ENCODE peak calls at places on chromosomes 3 and 15, in ten cellular contexts. L, U, O, M, X, W, Q, I, K and A are unnamed samples.

GRCh38 chr15:92384391-92384790 is 9.3 kb upstream of the ST8SIA2 start:
- DNase-seq in L (no peak), U (no peak), O (no peak), M (no peak), X (no peak), W (no peak), Q (peak; percentile 45), I (no peak), K (no peak), A (no peak)

GRCh38 chr3:194573680-194574437 is 59.4 kb downstream of the TMEM44 start:
- DNase-seq in L (peak; percentile 29), U (peak; percentile 49), O (no peak), M (peak; percentile 40), X (peak; percentile 5), W (no peak), Q (peak; percentile 76), I (no peak), K (no peak), A (peak; percentile 68)

GRCh38 chr15:78811825-78812183 is 540 bp upstream of the ADAMTS7 start:
- DNase-seq in L (no peak), U (no peak), O (no peak), M (no peak), X (no peak), W (no peak), Q (no peak), I (no peak), K (no peak), A (no peak)

GRCh38 chr3:107001635-107002034 is 375.6 kb upstream of the CCDC54 start:
- DNase-seq in L (no peak), U (peak; percentile 20), O (no peak), M (no peak), X (no peak), W (no peak), Q (no peak), I (no peak), K (no peak), A (no peak)

GRCh38 chr15:29765898-29766537 is 56.2 kb downstream of the TJP1 start:
- DNase-seq in L (no peak), U (no peak), O (no peak), M (no peak), X (no peak), W (no peak), Q (no peak), I (no peak), K (no peak), A (no peak)

GRCh38 chr15:95910643-95911212 is 419.8 kb upstream of the NR2F2 start:
- DNase-seq in L (no peak), U (no peak), O (no peak), M (no peak), X (no peak), W (no peak), Q (peak; percentile 53), I (no peak), K (no peak), A (peak; percentile 81)

GRCh38 chr15:78368671-78369070 is 28.5 kb downstream of the CRABP1 start:
- DNase-seq in L (peak; percentile 91), U (no peak), O (no peak), M (no peak), X (no peak), W (no peak), Q (peak; percentile 87), I (no peak), K (no peak), A (no peak)

GRCh38 chr15:101489236-101489632 is 273 bp downstream of the PCSK6 start:
- DNase-seq in L (peak; percentile 58), U (peak; percentile 16), O (peak; percentile 75), M (peak; percentile 74), X (no peak), W (no peak), Q (peak; percentile 68), I (peak; percentile 18), K (no peak), A (no peak)

GRCh38 chr15:92596623-92597022 is 59.0 kb downstream of the FAM174B start:
- DNase-seq in L (no peak), U (no peak), O (no peak), M (no peak), X (no peak), W (no peak), Q (no peak), I (no peak), K (no peak), A (no peak)

GRCh38 chr3:59517448-59517847 is 467.6 kb upstream of the CFAP20DC start:
- DNase-seq in L (no peak), U (no peak), O (no peak), M (no peak), X (no peak), W (no peak), Q (no peak), I (no peak), K (no peak), A (no peak)

GRCh38 chr15:59828871-59829270 is 139.8 kb upstream of the BNIP2 start:
- DNase-seq in L (no peak), U (no peak), O (no peak), M (no peak), X (no peak), W (no peak), Q (no peak), I (no peak), K (no peak), A (no peak)

GRCh38 chr3:35782355-35782754 is 143.0 kb downstream of the ARPP21 start:
- DNase-seq in L (no peak), U (no peak), O (no peak), M (no peak), X (no peak), W (no peak), Q (no peak), I (no peak), K (no peak), A (no peak)

GRCh38 chr3:110743202-110743601 is 328.4 kb upstream of the NECTIN3 start:
- DNase-seq in L (no peak), U (no peak), O (no peak), M (no peak), X (no peak), W (no peak), Q (peak; percentile 5), I (no peak), K (no peak), A (no peak)

GRCh38 chr3:100209948-100210776 is 50.6 kb upstream of the TBC1D23 start:
- DNase-seq in L (no peak), U (no peak), O (no peak), M (no peak), X (no peak), W (no peak), Q (no peak), I (no peak), K (no peak), A (no peak)

GRCh38 chr3:98788651-98789050 is 25.5 kb downstream of the ST3GAL6 start:
- DNase-seq in L (no peak), U (no peak), O (no peak), M (peak; percentile 78), X (no peak), W (no peak), Q (no peak), I (no peak), K (no peak), A (no peak)

GRCh38 chr3:65342084-65342683 is 654.4 kb upstream of the ADAMTS9 start:
- DNase-seq in L (peak; percentile 61), U (peak; percentile 61), O (peak; percentile 61), M (peak; percentile 70), X (no peak), W (peak; percentile 34), Q (peak; percentile 81), I (peak; percentile 42), K (no peak), A (peak; percentile 81)

GRCh38 chr3:126932188-126932931 is 50.6 kb upstream of the PLXNA1 start:
- DNase-seq in L (no peak), U (peak; percentile 60), O (no peak), M (no peak), X (no peak), W (no peak), Q (no peak), I (no peak), K (no peak), A (no peak)

GRCh38 chr15:68594533-68595259 is 15.9 kb downstream of the CORO2B start:
- DNase-seq in L (no peak), U (no peak), O (no peak), M (no peak), X (no peak), W (no peak), Q (no peak), I (no peak), K (no peak), A (no peak)

GRCh38 chr3:46890132-46890531 is 12.6 kb downstream of the PTH1R start:
- DNase-seq in L (peak; percentile 55), U (no peak), O (peak; percentile 24), M (no peak), X (no peak), W (no peak), Q (no peak), I (no peak), K (no peak), A (no peak)
- H3K27me3 ChIP-seq in L (no peaks in the 10 kb centered on the region), U (no peaks in the 10 kb centered on the region), O (no peaks in the 10 kb centered on the region), M (no peaks in the 10 kb centered on the region), X (peaks cover 19% of the 10 kb centered on the region), W (no peaks in the 10 kb centered on the region), Q (peaks cover 91% of the 10 kb centered on the region), I (no peaks in the 10 kb centered on the region), K (no peaks in the 10 kb centered on the region), A (peaks cover 35% of the 10 kb centered on the region)

DNA sequence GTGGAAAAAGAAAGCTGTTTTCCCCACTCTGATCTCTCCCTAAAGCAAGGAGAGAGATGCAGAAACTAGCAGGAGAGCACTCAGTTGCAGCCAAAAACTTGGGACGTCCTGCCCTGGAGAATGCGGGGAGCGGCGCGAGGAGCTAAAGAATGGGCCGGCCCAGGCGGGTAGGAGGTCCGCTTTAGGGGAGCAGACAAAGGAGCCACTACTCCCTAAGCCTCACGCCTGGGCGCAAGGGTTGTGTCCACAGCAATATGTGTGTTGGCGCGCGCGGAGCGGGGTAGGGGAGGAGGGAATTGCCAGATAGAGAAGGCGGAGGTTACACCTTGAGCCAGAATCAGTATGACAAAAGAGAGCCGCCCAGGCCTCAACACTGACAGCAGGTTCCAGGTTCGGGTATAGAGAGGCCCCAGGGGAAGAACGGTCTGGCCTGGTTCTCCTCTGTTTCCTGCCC is 2.9 kb downstream of the WNT5A start:
- DNase-seq in L (no peak), U (no peak), O (no peak), M (no peak), X (no peak), W (no peak), Q (peak; percentile 56), I (no peak), K (no peak), A (peak; percentile 62)
- H3K27me3 ChIP-seq in L (peaks cover 60% of the 10 kb centered on the region), U (no peaks in the 10 kb centered on the region), O (peaks cover 23% of the 10 kb centered on the region), M (peaks cover 74% of the 10 kb centered on the region), X (peaks cover 4% of the 10 kb centered on the region), W (no peaks in the 10 kb centered on the region), Q (peaks cover 97% of the 10 kb centered on the region), I (no peaks in the 10 kb centered on the region), K (no peaks in the 10 kb centered on the region), A (peaks cover 55% of the 10 kb centered on the region)

DNA sequence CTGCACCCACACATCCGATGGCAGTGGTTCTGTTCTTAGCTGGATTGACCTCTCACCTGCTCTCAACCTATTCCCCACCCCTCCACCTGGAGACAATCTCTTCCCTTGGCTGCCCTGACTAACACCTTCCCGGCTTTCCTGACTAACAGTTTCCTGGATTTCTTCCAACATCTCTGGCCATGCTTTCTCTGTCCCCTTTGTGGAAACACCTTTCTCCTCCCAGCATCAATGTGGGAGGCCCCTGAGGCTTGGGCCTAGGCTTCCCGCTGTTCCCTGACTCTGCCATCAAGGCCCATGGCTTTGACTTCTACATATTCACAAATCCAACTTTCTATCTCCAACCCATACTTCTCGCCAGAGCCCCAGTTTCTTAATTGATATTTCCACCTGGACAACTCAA is 142.8 kb upstream of the ATP2B2 start:
- DNase-seq in L (no peak), U (peak; percentile 41), O (no peak), M (no peak), X (no peak), W (no peak), Q (no peak), I (peak; percentile 37), K (no peak), A (no peak)
- H3K27me3 ChIP-seq in L (peaks cover 4% of the 10 kb centered on the region), U (peaks cover 59% of the 10 kb centered on the region), O (peaks cover 3% of the 10 kb centered on the region), M (no peaks in the 10 kb centered on the region), X (no peaks in the 10 kb centered on the region), W (no peaks in the 10 kb centered on the region), Q (no peaks in the 10 kb centered on the region), I (peaks cover 16% of the 10 kb centered on the region), K (no peaks in the 10 kb centered on the region), A (no peaks in the 10 kb centered on the region)

GRCh38 chr3:44206862-44207652 is 34.6 kb upstream of the TOPAZ1 start:
- DNase-seq in L (no peak), U (no peak), O (no peak), M (no peak), X (no peak), W (no peak), Q (no peak), I (no peak), K (no peak), A (no peak)
- H3K27me3 ChIP-seq in L (no peaks in the 10 kb centered on the region), U (no peaks in the 10 kb centered on the region), O (peaks cover 12% of the 10 kb centered on the region), M (no peaks in the 10 kb centered on the region), X (no peaks in the 10 kb centered on the region), W (no peaks in the 10 kb centered on the region), Q (no peaks in the 10 kb centered on the region), I (no peaks in the 10 kb centered on the region), K (no peaks in the 10 kb centered on the region), A (no peaks in the 10 kb centered on the region)